ENCODE peak calls at places on chromosomes 13 and 19, in eight cellular contexts. One of them, this sample, is unnamed.

GRCh38 chr19:57512845-57513244 is 13.1 kb downstream of the ZNF773 start:
- DNase-seq in kidney glomerular epithelial cell: no peak
- DNase-seq in activated CD4-positive, alpha-beta T cell treated with anti-CD3 and anti-CD28 coated beads, Interleukin-2, amount 50 U/mL, for 24 hours: no peak
- DNase-seq in EL: no peak
- DNase-seq in DMS153: no peak
- DNase-seq in thyroid gland: no peak
- DNase-seq in BJ: no peak
- DNase-seq in MCF 10A: no peak
- DNase-seq in this sample: no peak

GRCh38 chr13:31121327-31122140 is 40.2 kb downstream of the HSPH1 start:
- DNase-seq in kidney glomerular epithelial cell: no peak
- DNase-seq in activated CD4-positive, alpha-beta T cell treated with anti-CD3 and anti-CD28 coated beads, Interleukin-2, amount 50 U/mL, for 24 hours: no peak
- DNase-seq in EL: no peak
- DNase-seq in DMS153: no peak
- DNase-seq in thyroid gland: no peak
- DNase-seq in BJ: no peak
- DNase-seq in MCF 10A: no peak
- DNase-seq in this sample: no peak

GRCh38 chr19:3801412-3802096 is 15.4 kb upstream of the MATK start:
- DNase-seq in kidney glomerular epithelial cell: no peak
- DNase-seq in activated CD4-positive, alpha-beta T cell treated with anti-CD3 and anti-CD28 coated beads, Interleukin-2, amount 50 U/mL, for 24 hours: no peak
- DNase-seq in EL: peak; percentile 12
- DNase-seq in DMS153: peak; percentile 34
- DNase-seq in thyroid gland: peak; percentile 36
- DNase-seq in BJ: no peak
- DNase-seq in MCF 10A: no peak
- DNase-seq in this sample: peak; percentile 53

GRCh38 chr13:26246154-26246553 is 7.8 kb upstream of the CDK8 start:
- DNase-seq in kidney glomerular epithelial cell: no peak
- DNase-seq in activated CD4-positive, alpha-beta T cell treated with anti-CD3 and anti-CD28 coated beads, Interleukin-2, amount 50 U/mL, for 24 hours: no peak
- DNase-seq in EL: no peak
- DNase-seq in DMS153: no peak
- DNase-seq in thyroid gland: no peak
- DNase-seq in BJ: no peak
- DNase-seq in MCF 10A: no peak
- DNase-seq in this sample: no peak

GRCh38 chr13:99809931-99810330 is 161.6 kb downstream of the ZIC5 start:
- DNase-seq in kidney glomerular epithelial cell: peak; percentile 85
- DNase-seq in activated CD4-positive, alpha-beta T cell treated with anti-CD3 and anti-CD28 coated beads, Interleukin-2, amount 50 U/mL, for 24 hours: no peak
- DNase-seq in EL: no peak
- DNase-seq in DMS153: no peak
- DNase-seq in thyroid gland: no peak
- DNase-seq in BJ: no peak
- DNase-seq in MCF 10A: no peak
- DNase-seq in this sample: no peak

GRCh38 chr13:61410669-61411297 is 4.9 kb downstream of the PCDH20 start:
- DNase-seq in kidney glomerular epithelial cell: peak; percentile 25
- DNase-seq in activated CD4-positive, alpha-beta T cell treated with anti-CD3 and anti-CD28 coated beads, Interleukin-2, amount 50 U/mL, for 24 hours: no peak
- DNase-seq in EL: no peak
- DNase-seq in DMS153: peak; percentile 1
- DNase-seq in thyroid gland: no peak
- DNase-seq in BJ: no peak
- DNase-seq in MCF 10A: peak; percentile 24
- DNase-seq in this sample: no peak

GRCh38 chr19:16076154-16076957 is at the start of gene TPM4:
- DNase-seq in kidney glomerular epithelial cell: peak; percentile 71
- DNase-seq in activated CD4-positive, alpha-beta T cell treated with anti-CD3 and anti-CD28 coated beads, Interleukin-2, amount 50 U/mL, for 24 hours: peak; percentile 62
- DNase-seq in EL: peak; percentile 96
- DNase-seq in DMS153: peak; percentile 69
- DNase-seq in thyroid gland: peak; percentile 72
- DNase-seq in BJ: peak; percentile 72
- DNase-seq in MCF 10A: peak; percentile 94
- DNase-seq in this sample: peak; percentile 90

GRCh38 chr13:102318233-102318632 is 83.6 kb downstream of the FGF14 start:
- DNase-seq in kidney glomerular epithelial cell: no peak
- DNase-seq in activated CD4-positive, alpha-beta T cell treated with anti-CD3 and anti-CD28 coated beads, Interleukin-2, amount 50 U/mL, for 24 hours: no peak
- DNase-seq in EL: no peak
- DNase-seq in DMS153: no peak
- DNase-seq in thyroid gland: no peak
- DNase-seq in BJ: no peak
- DNase-seq in MCF 10A: no peak
- DNase-seq in this sample: no peak

GRCh38 chr13:93558637-93559036 is 332.0 kb downstream of the GPC6 start:
- DNase-seq in kidney glomerular epithelial cell: peak; percentile 14
- DNase-seq in activated CD4-positive, alpha-beta T cell treated with anti-CD3 and anti-CD28 coated beads, Interleukin-2, amount 50 U/mL, for 24 hours: no peak
- DNase-seq in EL: no peak
- DNase-seq in DMS153: peak; percentile 12
- DNase-seq in thyroid gland: no peak
- DNase-seq in BJ: no peak
- DNase-seq in MCF 10A: no peak
- DNase-seq in this sample: no peak

GRCh38 chr19:41587838-41588210 is 11.9 kb downstream of the CEACAM21 start:
- DNase-seq in kidney glomerular epithelial cell: no peak
- DNase-seq in activated CD4-positive, alpha-beta T cell treated with anti-CD3 and anti-CD28 coated beads, Interleukin-2, amount 50 U/mL, for 24 hours: no peak
- DNase-seq in EL: no peak
- DNase-seq in DMS153: no peak
- DNase-seq in thyroid gland: no peak
- DNase-seq in BJ: no peak
- DNase-seq in MCF 10A: no peak
- DNase-seq in this sample: no peak

GRCh38 chr19:7874080-7874856 is at the start of gene PRR36:
- DNase-seq in kidney glomerular epithelial cell: peak; percentile 29
- DNase-seq in activated CD4-positive, alpha-beta T cell treated with anti-CD3 and anti-CD28 coated beads, Interleukin-2, amount 50 U/mL, for 24 hours: no peak
- DNase-seq in EL: peak; percentile 18
- DNase-seq in DMS153: peak; percentile 80
- DNase-seq in thyroid gland: peak; percentile 83
- DNase-seq in BJ: no peak
- DNase-seq in MCF 10A: no peak
- DNase-seq in this sample: peak; percentile 69

GRCh38 chr19:38400361-38400760 is 2.5 kb upstream of the FAM98C start:
- DNase-seq in kidney glomerular epithelial cell: no peak
- DNase-seq in activated CD4-positive, alpha-beta T cell treated with anti-CD3 and anti-CD28 coated beads, Interleukin-2, amount 50 U/mL, for 24 hours: no peak
- DNase-seq in EL: no peak
- DNase-seq in DMS153: no peak
- DNase-seq in thyroid gland: no peak
- DNase-seq in BJ: no peak
- DNase-seq in MCF 10A: no peak
- DNase-seq in this sample: no peak

GRCh38 chr19:53545271-53546065 is 7.5 kb downstream of the ZNF331 start:
- DNase-seq in kidney glomerular epithelial cell: no peak
- DNase-seq in activated CD4-positive, alpha-beta T cell treated with anti-CD3 and anti-CD28 coated beads, Interleukin-2, amount 50 U/mL, for 24 hours: no peak
- DNase-seq in EL: peak; percentile 94
- DNase-seq in DMS153: no peak
- DNase-seq in thyroid gland: peak; percentile 70
- DNase-seq in BJ: peak; percentile 79
- DNase-seq in MCF 10A: peak; percentile 69
- DNase-seq in this sample: peak; percentile 8

GRCh38 chr19:5951338-5951861 is 26.5 kb downstream of the RANBP3 start:
- DNase-seq in kidney glomerular epithelial cell: no peak
- DNase-seq in activated CD4-positive, alpha-beta T cell treated with anti-CD3 and anti-CD28 coated beads, Interleukin-2, amount 50 U/mL, for 24 hours: no peak
- DNase-seq in EL: no peak
- DNase-seq in DMS153: peak; percentile 16
- DNase-seq in thyroid gland: no peak
- DNase-seq in BJ: no peak
- DNase-seq in MCF 10A: no peak
- DNase-seq in this sample: no peak

GRCh38 chr13:100547805-100548204 is 40.8 kb downstream of the GGACT start:
- DNase-seq in kidney glomerular epithelial cell: no peak
- DNase-seq in activated CD4-positive, alpha-beta T cell treated with anti-CD3 and anti-CD28 coated beads, Interleukin-2, amount 50 U/mL, for 24 hours: no peak
- DNase-seq in EL: peak; percentile 28
- DNase-seq in DMS153: no peak
- DNase-seq in thyroid gland: peak; percentile 48
- DNase-seq in BJ: peak; percentile 32
- DNase-seq in MCF 10A: peak; percentile 64
- DNase-seq in this sample: peak; percentile 86

GRCh38 chr19:6020166-6020967 is 42.4 kb upstream of the RANBP3 start:
- DNase-seq in kidney glomerular epithelial cell: no peak
- DNase-seq in activated CD4-positive, alpha-beta T cell treated with anti-CD3 and anti-CD28 coated beads, Interleukin-2, amount 50 U/mL, for 24 hours: no peak
- DNase-seq in EL: no peak
- DNase-seq in DMS153: peak; percentile 91
- DNase-seq in thyroid gland: no peak
- DNase-seq in BJ: no peak
- DNase-seq in MCF 10A: no peak
- DNase-seq in this sample: peak; percentile 69

GRCh38 chr13:50907781-50908180 is 1.8 kb upstream of the RNASEH2B start:
- DNase-seq in kidney glomerular epithelial cell: no peak
- DNase-seq in activated CD4-positive, alpha-beta T cell treated with anti-CD3 and anti-CD28 coated beads, Interleukin-2, amount 50 U/mL, for 24 hours: no peak
- DNase-seq in EL: no peak
- DNase-seq in DMS153: no peak
- DNase-seq in thyroid gland: no peak
- DNase-seq in BJ: no peak
- DNase-seq in MCF 10A: no peak
- DNase-seq in this sample: no peak

GRCh38 chr19:5022066-5022860 is 53.4 kb downstream of the KDM4B start:
- DNase-seq in kidney glomerular epithelial cell: no peak
- DNase-seq in activated CD4-positive, alpha-beta T cell treated with anti-CD3 and anti-CD28 coated beads, Interleukin-2, amount 50 U/mL, for 24 hours: no peak
- DNase-seq in EL: no peak
- DNase-seq in DMS153: no peak
- DNase-seq in thyroid gland: peak; percentile 44
- DNase-seq in BJ: no peak
- DNase-seq in MCF 10A: no peak
- DNase-seq in this sample: no peak

GRCh38 chr19:17234911-17235617 is 9.0 kb downstream of the OCEL1 start:
- DNase-seq in kidney glomerular epithelial cell: no peak
- DNase-seq in activated CD4-positive, alpha-beta T cell treated with anti-CD3 and anti-CD28 coated beads, Interleukin-2, amount 50 U/mL, for 24 hours: peak; percentile 49
- DNase-seq in EL: peak; percentile 65
- DNase-seq in DMS153: no peak
- DNase-seq in thyroid gland: peak; percentile 49
- DNase-seq in BJ: no peak
- DNase-seq in MCF 10A: peak; percentile 67
- DNase-seq in this sample: no peak

GRCh38 chr13:104198811-104199210 is 1132.6 kb upstream of the SLC10A2 start:
- DNase-seq in kidney glomerular epithelial cell: no peak
- DNase-seq in activated CD4-positive, alpha-beta T cell treated with anti-CD3 and anti-CD28 coated beads, Interleukin-2, amount 50 U/mL, for 24 hours: no peak
- DNase-seq in EL: no peak
- DNase-seq in DMS153: no peak
- DNase-seq in thyroid gland: no peak
- DNase-seq in BJ: no peak
- DNase-seq in MCF 10A: no peak
- DNase-seq in this sample: no peak

GRCh38 chr19:45781282-45782161 is 768 bp downstream of the DMPK start:
- DNase-seq in kidney glomerular epithelial cell: no peak
- DNase-seq in activated CD4-positive, alpha-beta T cell treated with anti-CD3 and anti-CD28 coated beads, Interleukin-2, amount 50 U/mL, for 24 hours: no peak
- DNase-seq in EL: peak; percentile 49
- DNase-seq in DMS153: peak; percentile 61
- DNase-seq in thyroid gland: peak; percentile 37
- DNase-seq in BJ: no peak
- DNase-seq in MCF 10A: peak; percentile 75
- DNase-seq in this sample: peak; percentile 52

GRCh38 chr19:5621945-5622464 is 571 bp downstream of the SAFB2 start:
- DNase-seq in kidney glomerular epithelial cell: no peak
- DNase-seq in activated CD4-positive, alpha-beta T cell treated with anti-CD3 and anti-CD28 coated beads, Interleukin-2, amount 50 U/mL, for 24 hours: no peak
- DNase-seq in EL: no peak
- DNase-seq in DMS153: no peak
- DNase-seq in thyroid gland: no peak
- DNase-seq in BJ: no peak
- DNase-seq in MCF 10A: peak; percentile 17
- DNase-seq in this sample: peak; percentile 20

GRCh38 chr13:73331556-73331955 is 272.8 kb downstream of the KLF5 start:
- DNase-seq in kidney glomerular epithelial cell: no peak
- DNase-seq in activated CD4-positive, alpha-beta T cell treated with anti-CD3 and anti-CD28 coated beads, Interleukin-2, amount 50 U/mL, for 24 hours: no peak
- DNase-seq in EL: no peak
- DNase-seq in DMS153: no peak
- DNase-seq in thyroid gland: no peak
- DNase-seq in BJ: no peak
- DNase-seq in MCF 10A: no peak
- DNase-seq in this sample: no peak

GRCh38 chr19:3304871-3305423 is 61.4 kb upstream of the NFIC start:
- DNase-seq in kidney glomerular epithelial cell: peak; percentile 48
- DNase-seq in activated CD4-positive, alpha-beta T cell treated with anti-CD3 and anti-CD28 coated beads, Interleukin-2, amount 50 U/mL, for 24 hours: peak; percentile 65
- DNase-seq in EL: peak; percentile 64
- DNase-seq in DMS153: peak; percentile 36
- DNase-seq in thyroid gland: peak; percentile 62
- DNase-seq in BJ: no peak
- DNase-seq in MCF 10A: peak; percentile 84
- DNase-seq in this sample: peak; percentile 45

GRCh38 chr19:39115105-39115847 is 10.3 kb upstream of the PAK4 start:
- DNase-seq in kidney glomerular epithelial cell: no peak
- DNase-seq in activated CD4-positive, alpha-beta T cell treated with anti-CD3 and anti-CD28 coated beads, Interleukin-2, amount 50 U/mL, for 24 hours: no peak
- DNase-seq in EL: no peak
- DNase-seq in DMS153: no peak
- DNase-seq in thyroid gland: no peak
- DNase-seq in BJ: no peak
- DNase-seq in MCF 10A: no peak
- DNase-seq in this sample: no peak

GRCh38 chr19:55086730-55087541 is 11.3 kb downstream of the EPS8L1 start:
- DNase-seq in kidney glomerular epithelial cell: peak; percentile 85
- DNase-seq in activated CD4-positive, alpha-beta T cell treated with anti-CD3 and anti-CD28 coated beads, Interleukin-2, amount 50 U/mL, for 24 hours: no peak
- DNase-seq in EL: peak; percentile 97
- DNase-seq in DMS153: peak; percentile 91
- DNase-seq in thyroid gland: peak; percentile 68
- DNase-seq in BJ: peak; percentile 66
- DNase-seq in MCF 10A: no peak
- DNase-seq in this sample: peak; percentile 92

GRCh38 chr19:3968556-3969434 is 2.1 kb downstream of the DAPK3 start:
- DNase-seq in kidney glomerular epithelial cell: peak; percentile 99
- DNase-seq in activated CD4-positive, alpha-beta T cell treated with anti-CD3 and anti-CD28 coated beads, Interleukin-2, amount 50 U/mL, for 24 hours: no peak
- DNase-seq in EL: peak; percentile 100
- DNase-seq in DMS153: peak; percentile 45
- DNase-seq in thyroid gland: peak; percentile 52
- DNase-seq in BJ: peak; percentile 98
- DNase-seq in MCF 10A: peak; percentile 96
- DNase-seq in this sample: peak; percentile 92

GRCh38 chr19:48806518-48806817 is 4.4 kb downstream of the BCAT2 start:
- DNase-seq in kidney glomerular epithelial cell: no peak
- DNase-seq in activated CD4-positive, alpha-beta T cell treated with anti-CD3 and anti-CD28 coated beads, Interleukin-2, amount 50 U/mL, for 24 hours: no peak
- DNase-seq in EL: peak; percentile 57
- DNase-seq in DMS153: no peak
- DNase-seq in thyroid gland: no peak
- DNase-seq in BJ: no peak
- DNase-seq in MCF 10A: no peak
- DNase-seq in this sample: no peak

GRCh38 chr19:6551607-6552450 is 21.0 kb downstream of the TNFSF9 start:
- DNase-seq in kidney glomerular epithelial cell: no peak
- DNase-seq in activated CD4-positive, alpha-beta T cell treated with anti-CD3 and anti-CD28 coated beads, Interleukin-2, amount 50 U/mL, for 24 hours: no peak
- DNase-seq in EL: no peak
- DNase-seq in DMS153: no peak
- DNase-seq in thyroid gland: no peak
- DNase-seq in BJ: no peak
- DNase-seq in MCF 10A: no peak
- DNase-seq in this sample: no peak